ENCODE peak calls at places on chromosomes 12 and 14, in seven cellular contexts. T, E, Z, V, C, G and B are unnamed samples.

GRCh38 chr12:132746621-132747020 is 15.0 kb downstream of the ANKLE2 start:
- DNase-seq in T (no peak), E (no peak), Z (no peak), V (no peak), C (no peak), G (no peak), B (no peak)

GRCh38 chr12:38904932-38905479 is 385 bp downstream of the CPNE8 start:
- DNase-seq in T (peak), E (peak), Z (peak), V (no peak), C (peak), G (no peak), B (peak)

GRCh38 chr12:57842342-57843294 is 3.9 kb downstream of the CTDSP2 start:
- DNase-seq in T (no peak), E (peak), Z (no peak), V (peak), C (no peak), G (no peak), B (no peak)

GRCh38 chr14:34462132-34462893 is at the start of gene SPTSSA:
- DNase-seq in T (peak), E (peak), Z (peak), V (peak), C (peak), G (peak), B (peak)

GRCh38 chr12:86445361-86445760 is 189.2 kb upstream of the MGAT4C start:
- DNase-seq in T (no peak), E (no peak), Z (no peak), V (no peak), C (no peak), G (no peak), B (no peak)

GRCh38 chr14:104184911-104185499 is 46.6 kb downstream of the KIF26A start:
- DNase-seq in T (no peak), E (no peak), Z (no peak), V (no peak), C (no peak), G (no peak), B (no peak)

GRCh38 chr12:13097526-13097925 is 5.9 kb downstream of the GSG1 start:
- DNase-seq in T (no peak), E (no peak), Z (no peak), V (no peak), C (no peak), G (no peak), B (no peak)

GRCh38 chr12:51122844-51123243 is 39.4 kb upstream of the CSRNP2 start:
- DNase-seq in T (no peak), E (no peak), Z (no peak), V (no peak), C (no peak), G (no peak), B (no peak)

GRCh38 chr12:65675141-65675621 is 149.1 kb upstream of the HMGA2 start:
- DNase-seq in T (no peak), E (no peak), Z (no peak), V (no peak), C (no peak), G (no peak), B (no peak)

GRCh38 chr12:55762646-55763045 is 19.7 kb downstream of the GDF11 start:
- DNase-seq in T (no peak), E (no peak), Z (no peak), V (no peak), C (no peak), G (no peak), B (peak)

GRCh38 chr12:123057505-123058265 is 77.2 kb downstream of the ARL6IP4 start:
- DNase-seq in T (peak), E (no peak), Z (no peak), V (no peak), C (no peak), G (no peak), B (no peak)